ENCODE peak calls at places on chromosomes 5 and 9, in six cellular contexts. G is tibial nerve, M is A549, H is suprapubic skin, U is foreskin keratinocyte, Q is cardiac muscle cell. W is an unnamed sample.

GRCh38 chr5:43635374-43635773 is 32.4 kb downstream of the NNT start:
- DNase-seq in G (no peak), M (no peak), H (no peak), U (no peak), Q (no peak), W (no peak)

GRCh38 chr5:135761746-135762145 is 72.7 kb upstream of the SLC25A48 start:
- DNase-seq in G (no peak), M (no peak), H (no peak), U (no peak), Q (no peak), W (no peak)

GRCh38 chr5:12354686-12355085 is 450.4 kb upstream of the CTNND2 start:
- DNase-seq in G (no peak), M (no peak), H (no peak), U (no peak), Q (no peak), W (no peak)

GRCh38 chr5:39697891-39698290 is 273.1 kb upstream of the DAB2 start:
- DNase-seq in G (no peak), M (no peak), H (no peak), U (no peak), Q (no peak), W (no peak)

GRCh38 chr5:157370967-157371366 is 89.0 kb upstream of the NIPAL4 start:
- DNase-seq in G (no peak), M (no peak), H (no peak), U (no peak), Q (no peak), W (no peak)

GRCh38 chr9:135526089-135526729 is 5.0 kb downstream of the LCN1 start:
- DNase-seq in G (no peak), M (no peak), H (peak; percentile 69), U (no peak), Q (no peak), W (no peak)

GRCh38 chr5:57383093-57383861 is 99.3 kb downstream of the ACTBL2 start:
- DNase-seq in G (no peak), M (peak; percentile 85), H (no peak), U (peak; percentile 74), Q (peak; percentile 90), W (no peak)

GRCh38 chr5:136631176-136631575 is 265.8 kb upstream of the TRPC7 start:
- DNase-seq in G (no peak), M (no peak), H (no peak), U (no peak), Q (peak; percentile 35), W (no peak)

GRCh38 chr5:56233230-56233629 is at the start of gene ANKRD55:
- DNase-seq in G (no peak), M (no peak), H (no peak), U (no peak), Q (peak; percentile 24), W (no peak)

GRCh38 chr5:94691947-94692346 is 73.5 kb downstream of the SLF1 start:
- DNase-seq in G (no peak), M (peak; percentile 32), H (no peak), U (no peak), Q (peak; percentile 86), W (no peak)

GRCh38 chr9:124894741-124895170 is 32.8 kb downstream of the ARPC5L start:
- DNase-seq in G (no peak), M (peak; percentile 59), H (no peak), U (no peak), Q (peak; percentile 72), W (peak; percentile 88)

GRCh38 chr9:120916573-120916972 is 10.0 kb downstream of the TRAF1 start:
- DNase-seq in G (peak; percentile 80), M (no peak), H (no peak), U (no peak), Q (peak; percentile 90), W (no peak)

GRCh38 chr9:127140842-127141675 is 18.6 kb upstream of the ANGPTL2 start:
- DNase-seq in G (no peak), M (no peak), H (no peak), U (no peak), Q (no peak), W (no peak)

GRCh38 chr5:89043676-89044075 is 160.7 kb upstream of the MEF2C start:
- DNase-seq in G (no peak), M (no peak), H (no peak), U (peak; percentile 63), Q (no peak), W (no peak)

GRCh38 chr5:180135128-180135955 is 63.8 kb upstream of the RNF130 start:
- DNase-seq in G (no peak), M (no peak), H (peak; percentile 72), U (no peak), Q (peak; percentile 79), W (no peak)

GRCh38 chr9:113397077-113397696 is 3.9 kb downstream of the ALAD start:
- DNase-seq in G (no peak), M (no peak), H (no peak), U (no peak), Q (no peak), W (no peak)

GRCh38 chr5:114237766-114238165 is 124.1 kb upstream of the KCNN2 start:
- DNase-seq in G (no peak), M (peak; percentile 2), H (no peak), U (peak; percentile 15), Q (peak; percentile 6), W (no peak)

GRCh38 chr9:72137697-72138365 is 11.4 kb upstream of the GDA start:
- DNase-seq in G (no peak), M (no peak), H (no peak), U (no peak), Q (no peak), W (no peak)

GRCh38 chr9:122325124-122325523 is 45.7 kb upstream of the PTGS1 start:
- DNase-seq in G (no peak), M (no peak), H (no peak), U (peak; percentile 14), Q (no peak), W (no peak)

GRCh38 chr9:35736201-35736633 is 3.8 kb downstream of the CREB3 start:
- DNase-seq in G (peak; percentile 46), M (peak; percentile 86), H (no peak), U (no peak), Q (peak; percentile 89), W (peak; percentile 58)

GRCh38 chr9:13113751-13114150 is 165.7 kb downstream of the MPDZ start:
- DNase-seq in G (no peak), M (no peak), H (no peak), U (no peak), Q (no peak), W (no peak)

GRCh38 chr5:157148734-157149615 is 6.3 kb upstream of the MED7 start:
- DNase-seq in G (peak; percentile 42), M (peak; percentile 71), H (no peak), U (no peak), Q (peak; percentile 80), W (peak; percentile 81)

GRCh38 chr5:143800715-143801114 is 11.2 kb upstream of the HMHB1 start:
- DNase-seq in G (no peak), M (no peak), H (no peak), U (no peak), Q (no peak), W (no peak)

GRCh38 chr5:132065351-132065937 is 5.0 kb downstream of the IL3 start:
- DNase-seq in G (no peak), M (peak; percentile 74), H (no peak), U (no peak), Q (peak; percentile 79), W (peak; percentile 68)

GRCh38 chr5:5105531-5105930 is 34.6 kb upstream of the ADAMTS16 start:
- DNase-seq in G (no peak), M (no peak), H (no peak), U (peak; percentile 1), Q (no peak), W (no peak)

GRCh38 chr5:119276976-119277375 is 78.8 kb upstream of the TNFAIP8 start:
- DNase-seq in G (no peak), M (no peak), H (no peak), U (no peak), Q (no peak), W (no peak)
- H3K4me1 ChIP-seq in G (peaks cover 9% of the 10 kb centered on the region), M (peaks cover 41% of the 10 kb centered on the region), H (peaks cover 21% of the 10 kb centered on the region), U (peaks cover 17% of the 10 kb centered on the region), Q (peaks cover 2% of the 10 kb centered on the region), W (peaks cover 98% of the 10 kb centered on the region)

DNA sequence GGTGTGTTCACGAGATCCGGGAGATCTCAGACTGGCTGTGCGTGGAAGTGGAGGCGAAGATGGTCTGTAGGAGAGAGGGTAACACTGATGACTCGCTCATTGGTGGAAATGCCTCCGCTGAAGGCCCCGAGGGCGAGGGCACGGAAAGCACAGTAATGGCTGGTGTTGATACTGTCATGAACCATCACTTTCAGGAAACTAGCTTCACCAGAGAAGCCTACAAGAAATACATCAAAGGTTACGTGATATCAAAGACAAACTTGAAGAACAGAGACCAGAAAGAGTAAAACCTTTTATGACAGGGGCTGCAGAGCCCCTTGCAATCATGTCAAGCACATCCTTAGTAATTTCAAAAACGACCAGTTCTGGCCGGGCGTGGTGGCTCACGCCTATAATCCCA is 265.7 kb downstream of the GOLPH3 start:
- DNase-seq in G (no peak), M (no peak), H (no peak), U (no peak), Q (no peak), W (no peak)
- H3K27ac ChIP-seq in G (no peak overlapping the region), M (no peak overlapping the region), H (no peak overlapping the region), U (no peak overlapping the region), Q (no peak overlapping the region), W (no peak overlapping the region)

DNA sequence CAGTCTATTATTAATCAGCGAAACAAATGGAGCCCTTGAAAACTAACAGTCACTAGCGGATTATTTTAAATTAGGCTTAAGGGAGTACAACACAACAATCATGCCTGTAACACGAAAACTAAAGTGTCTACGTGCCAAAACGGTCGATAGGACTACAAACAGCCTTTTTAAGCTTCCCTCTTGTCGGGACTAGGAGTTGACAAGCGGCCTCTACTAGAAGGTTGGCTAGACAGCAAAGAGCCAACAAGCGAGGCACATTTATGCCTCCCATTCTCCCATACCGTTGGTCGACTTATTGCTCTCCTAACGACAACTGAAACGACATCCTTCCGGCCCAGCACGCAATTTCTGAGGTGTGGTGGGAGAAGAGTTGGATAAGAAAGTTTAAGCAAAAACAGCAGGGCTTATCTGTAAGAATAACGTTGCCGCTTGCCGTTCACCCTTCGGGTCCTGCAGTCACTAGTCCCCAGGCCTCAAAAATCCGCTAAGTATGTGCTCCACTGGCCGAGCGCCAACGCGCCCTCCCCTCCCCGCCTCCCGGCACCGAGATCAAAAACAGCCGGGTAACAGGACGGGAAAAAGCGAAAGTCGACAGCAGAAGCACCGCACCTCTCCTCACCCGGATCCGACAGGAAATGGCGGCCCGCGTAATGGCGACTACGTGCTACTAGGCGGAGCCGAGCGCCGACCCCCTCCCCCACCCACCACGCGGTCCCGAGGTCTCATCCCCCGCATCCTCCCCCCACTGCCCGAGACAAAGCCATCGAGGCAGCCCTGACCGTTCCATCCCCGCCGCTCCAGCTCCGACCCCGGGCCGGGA is 813 bp downstream of the HNRNPK start:
- DNase-seq in G (peak; percentile 60), M (peak; percentile 81), H (peak; percentile 90), U (peak; percentile 27), Q (peak; percentile 90), W (peak; percentile 92)
- H3K4me1 ChIP-seq in G (peaks cover 30% of the 10 kb centered on the region), M (peaks cover 46% of the 10 kb centered on the region), H (peaks cover 44% of the 10 kb centered on the region), U (peaks cover 18% of the 10 kb centered on the region), Q (peaks cover 15% of the 10 kb centered on the region), W (peaks cover 48% of the 10 kb centered on the region)

GRCh38 chr5:1541662-1542008 is 17.9 kb upstream of the LPCAT1 start:
- DNase-seq in G (no peak), M (no peak), H (peak; percentile 32), U (no peak), Q (peak; percentile 42), W (no peak)

GRCh38 chr5:1540166-1540565 is 16.4 kb upstream of the LPCAT1 start:
- DNase-seq in G (no peak), M (no peak), H (peak; percentile 57), U (no peak), Q (no peak), W (no peak)

GRCh38 chr5:1542011-1542410 is 18.3 kb upstream of the LPCAT1 start:
- DNase-seq in G (no peak), M (no peak), H (peak; percentile 20), U (no peak), Q (peak; percentile 12), W (no peak)

GRCh38 chr5:1542755-1543154 is 19.0 kb upstream of the LPCAT1 start:
- DNase-seq in G (no peak), M (peak; percentile 86), H (peak; percentile 63), U (peak; percentile 95), Q (peak; percentile 90), W (no peak)

GRCh38 chr5:1540831-1541661 is 17.3 kb upstream of the LPCAT1 start:
- DNase-seq in G (no peak), M (no peak), H (peak; percentile 57), U (no peak), Q (no peak), W (no peak)
- H3K27ac ChIP-seq in G (no peak overlapping the region), M (no peak overlapping the region), H (peak overlapping the region; percentile 42), U (no peak overlapping the region), Q (no peak overlapping the region), W (no peak overlapping the region)